ENCODE peak calls at places on chromosome 6, in four cellular contexts. J, W, O and G are unnamed samples.

GRCh38 chr6:44655368-44656342 is 268.1 kb downstream of the CDC5L start:
- DNase-seq in W (peak; percentile 25), O (peak; percentile 82), J (peak; percentile 28), G (peak; percentile 89)

GRCh38 chr6:52155791-52156576 is 30.2 kb upstream of the IL17A start:
- DNase-seq in O (no peak), W (no peak), J (no peak), G (no peak)

GRCh38 chr6:9455794-9456193 is 959.1 kb downstream of the TFAP2A start:
- DNase-seq in W (no peak), O (no peak), J (no peak), G (no peak)

GRCh38 chr6:109311481-109311880 is 70.8 kb downstream of the CD164 start:
- DNase-seq in O (no peak), J (no peak), W (no peak), G (peak; percentile 63)

GRCh38 chr6:111784423-111784822 is 88.8 kb downstream of the FYN start:
- DNase-seq in W (no peak), O (no peak), J (no peak), G (no peak)

GRCh38 chr6:39920147-39920546 is 14.1 kb downstream of the MOCS1 start:
- DNase-seq in O (no peak), W (no peak), J (no peak), G (no peak)

GRCh38 chr6:12291785-12292604 is 1.8 kb downstream of the EDN1 start:
- DNase-seq in W (no peak), O (no peak), J (peak; percentile 33), G (no peak)

GRCh38 chr6:46888578-46888977 is 33.2 kb downstream of the ADGRF5 start:
- DNase-seq in J (no peak), W (no peak), O (no peak), G (no peak)

GRCh38 chr6:142857609-142858195 is 87.3 kb downstream of the HIVEP2 start:
- DNase-seq in W (no peak), J (no peak), O (no peak), G (no peak)

GRCh38 chr6:14477559-14477958 is 360.0 kb downstream of the CD83 start:
- DNase-seq in W (peak; percentile 10), O (no peak), J (no peak), G (no peak)

GRCh38 chr6:130677766-130678165 is 149.4 kb upstream of the SMLR1 start:
- DNase-seq in J (no peak), W (no peak), O (no peak), G (no peak)

GRCh38 chr6:152462716-152463115 is 174.4 kb downstream of the SYNE1 start:
- DNase-seq in W (no peak), J (peak; percentile 37), O (no peak), G (no peak)

GRCh38 chr6:34575326-34575725 is 19.2 kb upstream of the SPDEF start:
- DNase-seq in J (no peak), O (no peak), W (no peak), G (no peak)

GRCh38 chr6:129575378-129576118 is 134.4 kb downstream of the ARHGAP18 start:
- DNase-seq in J (peak; percentile 72), W (peak; percentile 4), O (peak; percentile 4), G (peak; percentile 21)

GRCh38 chr6:41697902-41698349 is 37.5 kb downstream of the TFEB start:
- DNase-seq in J (peak; percentile 59), W (no peak), O (no peak), G (no peak)

GRCh38 chr6:115570326-115570725 is 490.4 kb downstream of the FRK start:
- DNase-seq in J (peak; percentile 59), W (no peak), O (no peak), G (no peak)

GRCh38 chr6:90008908-90009501 is 114.7 kb downstream of the GJA10 start:
- DNase-seq in J (peak; percentile 68), W (no peak), O (no peak), G (no peak)

GRCh38 chr6:66662196-66662595 is 955.2 kb upstream of the EYS start:
- DNase-seq in W (no peak), J (peak; percentile 1), O (no peak), G (no peak)

GRCh38 chr6:109069746-109070145 is 24.9 kb downstream of the SESN1 start:
- DNase-seq in W (no peak), J (no peak), O (no peak), G (no peak)

GRCh38 chr6:31065556-31065955 is 46.8 kb downstream of the C6orf15 start:
- DNase-seq in O (no peak), J (peak; percentile 16), W (no peak), G (no peak)

GRCh38 chr6:157428418-157429202 is 47.6 kb downstream of the ZDHHC14 start:
- DNase-seq in W (peak; percentile 18), J (peak; percentile 7), O (no peak), G (no peak)

GRCh38 chr6:19297880-19298279 is 539.3 kb upstream of the ID4 start:
- DNase-seq in W (no peak), O (no peak), J (no peak), G (no peak)

GRCh38 chr6:31400467-31401289 is 2.7 kb upstream of the MICA start:
- DNase-seq in O (no peak), W (no peak), J (peak; percentile 34), G (peak; percentile 96)

GRCh38 chr6:30264731-30265130 is 51.5 kb upstream of the TRIM26 start:
- DNase-seq in O (no peak), J (peak; percentile 49), W (no peak), G (no peak)

GRCh38 chr6:141195251-141195832 is 937.4 kb upstream of the GJE1 start:
- DNase-seq in O (no peak), J (no peak), W (no peak), G (no peak)

GRCh38 chr6:165617528-165617927 is 45.5 kb downstream of the PDE10A start:
- DNase-seq in J (no peak), W (no peak), O (no peak), G (no peak)

GRCh38 chr6:132669690-132670291 is 10.8 kb upstream of the TAAR1 start:
- DNase-seq in O (peak; percentile 6), W (peak; percentile 15), J (peak; percentile 54), G (no peak)

GRCh38 chr6:37889015-37889885 is 69.7 kb downstream of the ZFAND3 start:
- DNase-seq in W (no peak), O (no peak), J (no peak), G (no peak)

GRCh38 chr6:145809785-145810184 is 4.8 kb downstream of the FBXO30 start:
- DNase-seq in W (no peak), J (peak; percentile 43), O (no peak), G (no peak)

GRCh38 chr6:75850026-75850385 is 101.0 kb downstream of the MYO6 start:
- DNase-seq in J (no peak), O (no peak), W (no peak), G (no peak)

GRCh38 chr6:14077193-14077853 is 40.2 kb upstream of the CD83 start:
- DNase-seq in W (no peak), J (no peak), O (no peak), G (no peak)

GRCh38 chr6:119350202-119351004 is 842 bp upstream of the MAN1A1 start:
- DNase-seq in W (no peak), J (peak; percentile 67), O (peak; percentile 20), G (no peak)

GRCh38 chr6:136607932-136608772 is 57.9 kb upstream of the MAP7 start:
- DNase-seq in J (peak; percentile 80), W (peak; percentile 38), O (no peak), G (peak; percentile 92)

GRCh38 chr6:149861603-149862423 is 2.3 kb downstream of the LRP11 start:
- DNase-seq in W (no peak), O (no peak), J (peak; percentile 69), G (no peak)

GRCh38 chr6:149863846-149864577 is at the start of gene LRP11:
- DNase-seq in J (peak; percentile 74), W (peak; percentile 82), O (peak; percentile 68), G (peak; percentile 80)

GRCh38 chr6:149863596-149863845 is 638 bp downstream of the LRP11 start:
- DNase-seq in O (no peak), J (no peak), W (no peak), G (no peak)

GRCh38 chr6:149864578-149865535 is 698 bp upstream of the LRP11 start:
- DNase-seq in W (peak; percentile 52), J (peak; percentile 77), O (no peak), G (no peak)

GRCh38 chr6:149862901-149863595 is 1.1 kb downstream of the LRP11 start:
- DNase-seq in J (peak; percentile 57), W (no peak), O (peak; percentile 40), G (peak; percentile 95)
- TF ChIP-seq POLR2A in J (no peak), W (peak; percentile 46), O (peak; percentile 53), G (no peak)

GRCh38 chr6:16760536-16761468 is at the start of gene ATXN1:
- DNase-seq in W (peak; percentile 18), J (peak; percentile 65), O (peak; percentile 38), G (peak; percentile 66)

GRCh38 chr6:16759646-16760535 is 1.4 kb downstream of the ATXN1 start:
- DNase-seq in J (peak; percentile 84), O (peak; percentile 60), W (peak; percentile 43), G (peak; percentile 88)

GRCh38 chr6:16762547-16763477 is 1.6 kb upstream of the ATXN1 start:
- DNase-seq in W (peak; percentile 71), O (peak; percentile 62), J (peak; percentile 97), G (peak; percentile 64)

GRCh38 chr6:16762265-16762546 is 946 bp upstream of the ATXN1 start:
- DNase-seq in O (peak; percentile 43), J (no peak), W (peak; percentile 12), G (no peak)

DNA sequence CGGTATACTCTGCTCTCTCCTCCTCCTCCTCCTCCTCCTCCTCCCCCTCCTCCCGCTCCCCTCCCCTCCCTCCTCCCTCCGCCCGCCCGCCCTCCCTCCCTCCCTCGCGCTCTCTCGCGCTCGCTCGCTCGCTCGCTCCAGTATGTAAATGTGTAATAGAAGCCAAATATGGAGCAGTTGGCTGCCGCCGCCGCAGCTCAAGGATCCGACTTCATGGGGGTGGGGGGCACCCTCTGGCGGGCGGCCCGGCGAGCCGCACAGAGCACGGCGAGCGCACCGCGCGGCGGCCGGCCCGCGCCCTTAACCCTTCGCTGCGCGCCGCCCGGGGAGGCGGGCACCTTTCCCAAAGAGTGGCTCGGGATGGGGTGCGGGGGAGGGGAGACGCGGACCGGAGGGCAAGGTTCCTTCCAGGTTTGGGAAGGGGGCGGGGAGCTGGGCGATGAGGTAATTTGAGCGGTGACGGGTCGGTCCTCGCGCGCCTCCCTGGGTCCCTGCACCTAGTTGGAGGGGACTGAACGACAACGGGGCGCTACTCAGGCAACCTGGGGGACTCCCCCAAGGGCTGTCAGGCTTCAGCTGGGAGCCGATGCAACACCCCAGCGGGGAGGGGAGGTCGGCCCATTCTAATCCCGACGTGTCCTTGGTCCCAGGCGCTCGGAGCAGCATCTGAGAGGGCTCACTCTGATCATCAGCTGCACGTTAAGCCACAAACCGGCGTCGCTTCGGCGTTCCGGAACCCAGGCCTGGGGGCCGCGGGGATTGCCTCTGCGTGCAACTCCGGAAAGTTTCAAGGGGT is 407 bp upstream of the ATXN1 start:
- DNase-seq in W (peak; percentile 61), J (peak; percentile 91), O (peak; percentile 68), G (peak; percentile 97)
- TF ChIP-seq POLR2A in W (no peak), J (peak; percentile 83), O (no peak), G (no peak)

GRCh38 chr6:43629505-43630300 is 639 bp upstream of the GTPBP2 start:
- DNase-seq in W (peak; percentile 97), O (peak; percentile 98), J (peak; percentile 98), G (peak; percentile 98)
- TF ChIP-seq POLR2A in W (no peak), O (peak; percentile 39), J (peak; percentile 60), G (no peak)

GRCh38 chr6:166826264-166826663 is 130.1 kb downstream of the RNASET2 start:
- DNase-seq in J (no peak), O (no peak), W (no peak), G (no peak)

GRCh38 chr6:166828397-166829002 is 127.8 kb downstream of the RNASET2 start:
- DNase-seq in W (no peak), O (no peak), J (no peak), G (no peak)

GRCh38 chr6:166830891-166831363 is 125.4 kb downstream of the RNASET2 start:
- DNase-seq in O (no peak), J (no peak), W (no peak), G (no peak)

GRCh38 chr6:166834049-166834448 is 122.3 kb downstream of the RNASET2 start:
- DNase-seq in J (no peak), O (no peak), W (no peak), G (no peak)

GRCh38 chr6:166830185-166830890 is 126.0 kb downstream of the RNASET2 start:
- DNase-seq in O (no peak), J (no peak), W (no peak), G (no peak)
- TF ChIP-seq POLR2A in O (no peak), J (no peak), W (no peak), G (no peak)